ENCODE peak calls at places on chromosome 11, in seven cellular contexts. P is gastrocnemius medialis; C is midbrain; E is substantia nigra; V is tibial nerve; N is ovary; A is naive thymus-derived CD4-positive, alpha-beta T cell. T is an unnamed sample.

GRCh38 chr11:80197155-80197554 is 756.3 kb upstream of the TENM4 start:
- DNase-seq in N (no peak), V (no peak), C (no peak), P (no peak), A (no peak), E (no peak), T (no peak)

GRCh38 chr11:82683029-82683428 is 50.6 kb downstream of the FAM181B start:
- DNase-seq in A (no peak), N (no peak), E (no peak), V (no peak), C (no peak), P (no peak), T (no peak)

GRCh38 chr11:69497221-69497787 is 15.8 kb downstream of the LINC01488 start:
- DNase-seq in P (peak; percentile 9), C (peak; percentile 54), V (peak; percentile 72), E (peak; percentile 47), A (no peak), N (peak; percentile 30), T (peak; percentile 61)

GRCh38 chr11:108803781-108804180 is 138.9 kb downstream of the DDX10 start:
- DNase-seq in E (no peak), P (no peak), V (no peak), N (no peak), A (no peak), C (no peak), T (peak; percentile 3)

GRCh38 chr11:34476853-34477252 is 36.7 kb downstream of the ELF5 start:
- DNase-seq in N (no peak), A (no peak), E (no peak), V (no peak), C (no peak), P (no peak), T (no peak)

GRCh38 chr11:117410861-117411725 is 83.4 kb downstream of the CEP164 start:
- DNase-seq in P (no peak), A (no peak), C (no peak), V (no peak), N (no peak), E (no peak), T (no peak)

GRCh38 chr11:102256251-102256650 is 61.0 kb upstream of the BIRC3 start:
- DNase-seq in E (no peak), N (no peak), V (no peak), A (no peak), P (no peak), C (no peak), T (no peak)

GRCh38 chr11:128587415-128587814 is at the start of gene ETS1:
- DNase-seq in A (no peak), C (no peak), N (no peak), E (no peak), P (no peak), V (no peak), T (no peak)

GRCh38 chr11:62611705-62612365 is 740 bp downstream of the EML3 start:
- DNase-seq in C (peak; percentile 18), A (peak; percentile 60), V (no peak), N (peak; percentile 76), E (peak; percentile 18), P (no peak), T (peak; percentile 71)

GRCh38 chr11:86211619-86212018 is 32.9 kb upstream of the EED start:
- DNase-seq in C (no peak), N (no peak), P (no peak), A (no peak), E (no peak), V (no peak), T (no peak)

GRCh38 chr11:119907934-119908760 is 179.1 kb upstream of the NECTIN1 start:
- DNase-seq in P (no peak), V (no peak), C (no peak), A (no peak), N (no peak), E (no peak), T (no peak)

GRCh38 chr11:35013514-35014191 is 97.2 kb downstream of the PDHX start:
- DNase-seq in C (no peak), E (no peak), P (no peak), V (no peak), A (peak; percentile 41), N (no peak), T (no peak)

GRCh38 chr11:95279921-95280861 is 49.2 kb upstream of the SESN3 start:
- DNase-seq in N (no peak), A (no peak), C (peak; percentile 67), E (peak; percentile 66), P (no peak), V (no peak), T (no peak)

GRCh38 chr11:99952816-99953215 is 734.3 kb upstream of the ARHGAP42 start:
- DNase-seq in A (no peak), E (no peak), P (no peak), N (no peak), C (no peak), V (no peak), T (no peak)

GRCh38 chr11:83174008-83174407 is 17.1 kb downstream of the PCF11 start:
- DNase-seq in P (no peak), N (no peak), C (no peak), E (no peak), V (no peak), A (no peak), T (no peak)

GRCh38 chr11:71310184-71310583 is 57.8 kb upstream of the SHANK2 start:
- DNase-seq in A (no peak), C (no peak), P (no peak), N (no peak), V (no peak), E (no peak), T (no peak)

GRCh38 chr11:46247664-46248063 is 29.8 kb upstream of the CREB3L1 start:
- DNase-seq in C (no peak), V (no peak), P (no peak), A (no peak), N (no peak), E (no peak), T (no peak)

GRCh38 chr11:58061813-58062212 is 31.1 kb downstream of the OR6Q1 start:
- DNase-seq in N (no peak), P (no peak), V (no peak), E (no peak), A (no peak), C (no peak), T (peak; percentile 41)

GRCh38 chr11:95764267-95764898 is 25.2 kb downstream of the FAM76B start:
- DNase-seq in E (no peak), A (no peak), V (no peak), C (peak; percentile 55), N (no peak), P (no peak), T (peak; percentile 53)

GRCh38 chr11:128226106-128226716 is 361.1 kb downstream of the ETS1 start:
- DNase-seq in V (no peak), P (no peak), E (no peak), C (no peak), A (no peak), N (no peak), T (no peak)

GRCh38 chr11:66221726-66222236 is 46.7 kb upstream of the RAB1B start:
- DNase-seq in N (no peak), P (no peak), V (no peak), E (no peak), A (no peak), C (no peak), T (no peak)

GRCh38 chr11:73530109-73530508 is 67.8 kb downstream of the FAM168A start:
- DNase-seq in C (peak; percentile 7), P (no peak), E (no peak), V (no peak), A (no peak), N (no peak), T (no peak)

GRCh38 chr11:46121328-46121723 is at the start of gene PHF21A:
- DNase-seq in C (peak; percentile 88), N (peak; percentile 91), E (peak; percentile 89), P (peak; percentile 81), A (peak; percentile 92), V (peak; percentile 82), T (peak; percentile 88)

GRCh38 chr11:115363921-115364320 is 140.3 kb downstream of the CADM1 start:
- DNase-seq in E (no peak), V (no peak), A (no peak), P (no peak), C (no peak), N (no peak), T (no peak)

GRCh38 chr11:66361502-66361941 is 10.0 kb downstream of the SLC29A2 start:
- DNase-seq in V (no peak), P (no peak), N (no peak), A (no peak), E (no peak), C (no peak), T (no peak)

GRCh38 chr11:13782395-13783080 is 114.1 kb downstream of the FAR1 start:
- DNase-seq in C (no peak), A (no peak), V (no peak), N (no peak), P (no peak), E (no peak), T (no peak)

GRCh38 chr11:47967577-47968230 is 12.7 kb upstream of the PTPRJ start:
- DNase-seq in E (no peak), V (no peak), P (no peak), N (no peak), C (no peak), A (no peak), T (no peak)

GRCh38 chr11:100072131-100072530 is 615.0 kb upstream of the ARHGAP42 start:
- DNase-seq in N (no peak), C (no peak), E (no peak), V (no peak), A (no peak), P (no peak), T (no peak)

GRCh38 chr11:57903441-57904123 is 120.1 kb upstream of the OR9Q1 start:
- DNase-seq in E (no peak), A (no peak), V (no peak), C (no peak), P (peak; percentile 3), N (no peak), T (no peak)

GRCh38 chr11:111097191-111097590 is 148.3 kb upstream of the POU2AF2 start:
- DNase-seq in V (no peak), C (no peak), P (no peak), E (no peak), N (peak; percentile 53), A (no peak), T (peak; percentile 18)